ENCODE peak calls at places on chromosomes 6 and 20, in eight cellular contexts. One of them, this sample, is unnamed.

GRCh38 chr6:33249732-33250625 is 21.7 kb downstream of the VPS52 start:
- DNase-seq in breast epithelium: no peak
- DNase-seq in A549: no peak
- DNase-seq in adrenal gland: no peak
- DNase-seq in endothelial cell of umbilical vein: peak; percentile 52
- DNase-seq in testis: no peak
- DNase-seq in ovary: peak; percentile 41
- DNase-seq in suprapubic skin: no peak
- DNase-seq in this sample: no peak

GRCh38 chr6:106300944-106301343 is 24.6 kb downstream of the ATG5 start:
- DNase-seq in breast epithelium: no peak
- DNase-seq in A549: peak; percentile 50
- DNase-seq in adrenal gland: no peak
- DNase-seq in endothelial cell of umbilical vein: peak; percentile 38
- DNase-seq in testis: no peak
- DNase-seq in ovary: no peak
- DNase-seq in suprapubic skin: no peak
- DNase-seq in this sample: no peak

GRCh38 chr20:34017610-34018009 is 23.9 kb downstream of the RALY start:
- DNase-seq in breast epithelium: no peak
- DNase-seq in A549: no peak
- DNase-seq in adrenal gland: no peak
- DNase-seq in endothelial cell of umbilical vein: no peak
- DNase-seq in testis: no peak
- DNase-seq in ovary: no peak
- DNase-seq in suprapubic skin: no peak
- DNase-seq in this sample: no peak

GRCh38 chr6:157709514-157709913 is 113.5 kb upstream of the SNX9 start:
- DNase-seq in breast epithelium: no peak
- DNase-seq in A549: no peak
- DNase-seq in adrenal gland: no peak
- DNase-seq in endothelial cell of umbilical vein: no peak
- DNase-seq in testis: no peak
- DNase-seq in ovary: no peak
- DNase-seq in suprapubic skin: no peak
- DNase-seq in this sample: no peak

GRCh38 chr6:88089708-88090107 is 42.1 kb downstream of the SPACA1 start:
- DNase-seq in breast epithelium: no peak
- DNase-seq in A549: no peak
- DNase-seq in adrenal gland: no peak
- DNase-seq in endothelial cell of umbilical vein: no peak
- DNase-seq in testis: no peak
- DNase-seq in ovary: no peak
- DNase-seq in suprapubic skin: no peak
- DNase-seq in this sample: no peak

GRCh38 chr6:34142599-34142998 is 3.3 kb downstream of the GRM4 start:
- DNase-seq in breast epithelium: no peak
- DNase-seq in A549: no peak
- DNase-seq in adrenal gland: peak; percentile 31
- DNase-seq in endothelial cell of umbilical vein: no peak
- DNase-seq in testis: no peak
- DNase-seq in ovary: no peak
- DNase-seq in suprapubic skin: no peak
- DNase-seq in this sample: no peak

GRCh38 chr20:6120491-6120988 is 2.3 kb downstream of the FERMT1 start:
- DNase-seq in breast epithelium: no peak
- DNase-seq in A549: no peak
- DNase-seq in adrenal gland: no peak
- DNase-seq in endothelial cell of umbilical vein: no peak
- DNase-seq in testis: no peak
- DNase-seq in ovary: no peak
- DNase-seq in suprapubic skin: no peak
- DNase-seq in this sample: no peak

GRCh38 chr20:29873946-29874345 is 1383.5 kb upstream of the DEFB115 start:
- DNase-seq in breast epithelium: no peak
- DNase-seq in A549: peak; percentile 31
- DNase-seq in adrenal gland: peak; percentile 45
- DNase-seq in endothelial cell of umbilical vein: peak; percentile 37
- DNase-seq in testis: peak; percentile 72
- DNase-seq in ovary: no peak
- DNase-seq in suprapubic skin: peak; percentile 93
- DNase-seq in this sample: no peak

GRCh38 chr20:13267231-13267630 is 46.2 kb downstream of the ISM1 start:
- DNase-seq in breast epithelium: no peak
- DNase-seq in A549: no peak
- DNase-seq in adrenal gland: no peak
- DNase-seq in endothelial cell of umbilical vein: no peak
- DNase-seq in testis: no peak
- DNase-seq in ovary: no peak
- DNase-seq in suprapubic skin: no peak
- DNase-seq in this sample: no peak

GRCh38 chr6:85390105-85390728 is 59.7 kb upstream of the NT5E start:
- DNase-seq in breast epithelium: no peak
- DNase-seq in A549: peak; percentile 77
- DNase-seq in adrenal gland: no peak
- DNase-seq in endothelial cell of umbilical vein: no peak
- DNase-seq in testis: no peak
- DNase-seq in ovary: no peak
- DNase-seq in suprapubic skin: no peak
- DNase-seq in this sample: no peak
- H3K27ac ChIP-seq in breast epithelium: no peak overlapping the region
- H3K27ac ChIP-seq in A549: peak overlapping the region; percentile 37
- H3K27ac ChIP-seq in adrenal gland: no peak overlapping the region
- H3K27ac ChIP-seq in endothelial cell of umbilical vein: no peak overlapping the region
- H3K27ac ChIP-seq in testis: no peak overlapping the region
- H3K27ac ChIP-seq in ovary: no peak overlapping the region
- H3K27ac ChIP-seq in suprapubic skin: no peak overlapping the region
- H3K27ac ChIP-seq in this sample: no peak overlapping the region

DNA sequence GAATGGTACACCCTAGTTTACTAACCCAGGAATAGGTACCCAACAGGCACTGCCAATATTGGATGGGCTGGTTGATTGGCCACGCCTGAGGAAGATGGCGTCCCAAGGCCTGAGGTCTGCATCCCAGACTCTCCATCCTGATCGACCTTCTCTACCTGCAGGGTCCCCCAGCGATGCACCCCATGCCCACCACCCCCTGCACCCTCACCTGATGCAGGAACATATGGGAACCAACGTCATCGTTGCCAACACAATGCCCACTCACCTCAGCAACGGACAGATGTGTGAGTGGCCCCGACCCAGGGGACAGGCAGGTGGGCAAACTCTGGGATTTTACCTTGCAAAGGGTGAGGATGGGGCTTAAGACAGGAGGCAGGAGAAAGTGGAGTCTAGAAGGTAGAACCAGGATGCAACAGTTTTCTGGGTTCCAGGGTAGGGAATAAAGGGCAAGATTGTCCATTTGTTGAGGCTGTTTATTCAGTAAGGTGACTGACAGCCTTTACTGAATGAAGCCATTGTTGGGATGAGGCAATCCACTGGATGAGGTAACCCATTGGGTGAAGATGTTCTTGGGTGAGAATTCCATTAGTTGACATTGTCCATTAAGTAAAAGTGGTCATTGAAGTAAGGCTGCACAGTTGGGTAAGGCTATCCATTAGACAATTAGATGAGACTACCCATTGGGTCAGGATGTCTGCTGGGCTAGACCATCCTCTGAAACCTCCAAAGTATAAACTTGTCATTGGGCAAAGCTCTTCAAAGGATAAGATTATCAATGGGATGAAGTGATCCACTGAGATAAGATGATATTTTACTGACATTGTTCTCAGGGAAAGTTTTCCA is 47.3 kb upstream of the TTPAL start:
- DNase-seq in breast epithelium: no peak
- DNase-seq in A549: no peak
- DNase-seq in adrenal gland: no peak
- DNase-seq in endothelial cell of umbilical vein: no peak
- DNase-seq in testis: no peak
- DNase-seq in ovary: no peak
- DNase-seq in suprapubic skin: no peak
- DNase-seq in this sample: no peak
- TF ChIP-seq POLR2A in breast epithelium: no peak
- TF ChIP-seq POLR2A in A549: no peak
- TF ChIP-seq POLR2A in adrenal gland: no peak
- TF ChIP-seq POLR2A in endothelial cell of umbilical vein: no peak
- TF ChIP-seq POLR2A in testis: no peak
- TF ChIP-seq POLR2A in ovary: no peak
- TF ChIP-seq POLR2A in suprapubic skin: no peak
- TF ChIP-seq POLR2A in this sample: no peak

DNA sequence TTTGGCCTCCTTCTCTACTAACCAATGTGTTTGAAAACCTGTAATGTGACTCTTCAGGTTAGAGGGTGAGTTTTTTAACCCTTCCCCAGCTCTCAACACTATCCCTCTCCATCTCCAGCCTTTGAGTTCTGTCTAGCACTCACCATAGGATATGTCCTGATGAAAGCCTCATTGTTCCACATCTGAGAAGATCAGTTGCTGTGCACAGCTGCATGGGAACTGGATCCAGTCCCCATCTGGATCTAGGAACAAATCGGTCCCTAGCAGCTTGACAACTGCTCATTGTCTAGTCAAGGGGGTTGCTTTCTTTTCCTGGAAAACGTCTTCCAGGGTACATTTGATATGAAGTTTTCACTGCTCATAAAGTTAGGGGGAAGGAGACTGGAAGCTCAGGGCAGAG is 45.4 kb upstream of the AGPAT4 start:
- DNase-seq in breast epithelium: no peak
- DNase-seq in A549: no peak
- DNase-seq in adrenal gland: no peak
- DNase-seq in endothelial cell of umbilical vein: no peak
- DNase-seq in testis: no peak
- DNase-seq in ovary: no peak
- DNase-seq in suprapubic skin: no peak
- DNase-seq in this sample: no peak
- H3K27ac ChIP-seq in breast epithelium: no peak overlapping the region
- H3K27ac ChIP-seq in A549: no peak overlapping the region
- H3K27ac ChIP-seq in adrenal gland: no peak overlapping the region
- H3K27ac ChIP-seq in endothelial cell of umbilical vein: no peak overlapping the region
- H3K27ac ChIP-seq in testis: no peak overlapping the region
- H3K27ac ChIP-seq in ovary: no peak overlapping the region
- H3K27ac ChIP-seq in suprapubic skin: no peak overlapping the region
- H3K27ac ChIP-seq in this sample: no peak overlapping the region

GRCh38 chr6:167510648-167511047 is 185.8 kb downstream of the TTLL2 start:
- DNase-seq in breast epithelium: no peak
- DNase-seq in A549: no peak
- DNase-seq in adrenal gland: no peak
- DNase-seq in endothelial cell of umbilical vein: no peak
- DNase-seq in testis: no peak
- DNase-seq in ovary: no peak
- DNase-seq in suprapubic skin: no peak
- DNase-seq in this sample: no peak

GRCh38 chr6:167507376-167507961 is 182.6 kb downstream of the TTLL2 start:
- DNase-seq in breast epithelium: no peak
- DNase-seq in A549: no peak
- DNase-seq in adrenal gland: no peak
- DNase-seq in endothelial cell of umbilical vein: no peak
- DNase-seq in testis: no peak
- DNase-seq in ovary: no peak
- DNase-seq in suprapubic skin: no peak
- DNase-seq in this sample: no peak

GRCh38 chr6:167506443-167507231 is 181.8 kb downstream of the TTLL2 start:
- DNase-seq in breast epithelium: no peak
- DNase-seq in A549: no peak
- DNase-seq in adrenal gland: no peak
- DNase-seq in endothelial cell of umbilical vein: no peak
- DNase-seq in testis: no peak
- DNase-seq in ovary: no peak
- DNase-seq in suprapubic skin: no peak
- DNase-seq in this sample: no peak

GRCh38 chr6:167509853-167510220 is 185.0 kb downstream of the TTLL2 start:
- DNase-seq in breast epithelium: no peak
- DNase-seq in A549: no peak
- DNase-seq in adrenal gland: no peak
- DNase-seq in endothelial cell of umbilical vein: no peak
- DNase-seq in testis: no peak
- DNase-seq in ovary: no peak
- DNase-seq in suprapubic skin: no peak
- DNase-seq in this sample: no peak

GRCh38 chr6:167508919-167509852 is 184.3 kb downstream of the TTLL2 start:
- DNase-seq in breast epithelium: no peak
- DNase-seq in A549: no peak
- DNase-seq in adrenal gland: no peak
- DNase-seq in endothelial cell of umbilical vein: no peak
- DNase-seq in testis: no peak
- DNase-seq in ovary: no peak
- DNase-seq in suprapubic skin: no peak
- DNase-seq in this sample: no peak
- TF ChIP-seq POLR2A in breast epithelium: no peak
- TF ChIP-seq POLR2A in A549: no peak
- TF ChIP-seq POLR2A in adrenal gland: no peak
- TF ChIP-seq POLR2A in endothelial cell of umbilical vein: no peak
- TF ChIP-seq POLR2A in testis: no peak
- TF ChIP-seq POLR2A in ovary: no peak
- TF ChIP-seq POLR2A in suprapubic skin: no peak
- TF ChIP-seq POLR2A in this sample: no peak

This sample was measured in gastrocnemius medialis.